ENCODE peak calls at places on chromosomes 2 and 18, in four cellular contexts. T is RWPE2, E is neuronal stem cell, O is GM23248. L is an unnamed sample.

GRCh38 chr18:56935531-56936040 is 211.3 kb upstream of the BOD1L2 start:
- DNase-seq in T (no peak), O (no peak), E (no peak), L (no peak)

GRCh38 chr2:195674491-195675226 is 17.6 kb downstream of the SLC39A10 start:
- DNase-seq in E (no peak), O (peak), T (no peak), L (no peak)

GRCh38 chr2:96895709-96896651 is 26.1 kb upstream of the SEMA4C start:
- DNase-seq in T (no peak), O (no peak), E (no peak), L (no peak)

GRCh38 chr2:202064206-202064880 is 8.7 kb upstream of the KIAA2012 start:
- DNase-seq in E (peak), O (peak), T (no peak), L (no peak)

GRCh38 chr18:9743200-9744016 is 35.3 kb downstream of the RAB31 start:
- DNase-seq in E (no peak), O (peak), T (peak), L (peak)

GRCh38 chr18:77056399-77057015 is 76.1 kb downstream of the MBP start:
- DNase-seq in T (no peak), E (no peak), O (peak), L (no peak)

GRCh38 chr2:1749489-1749748 is 5.1 kb upstream of the PXDN start:
- DNase-seq in O (no peak), T (peak), E (no peak), L (no peak)

GRCh38 chr2:232696609-232697058 is 497 bp upstream of the GIGYF2 start:
- DNase-seq in T (no peak), O (no peak), E (no peak), L (no peak)

GRCh38 chr2:150309681-150310080 is 177.8 kb downstream of the RND3 start:
- DNase-seq in O (no peak), T (no peak), E (no peak), L (no peak)

GRCh38 chr18:44712025-44712424 is 31.3 kb downstream of the SETBP1 start:
- DNase-seq in T (no peak), E (no peak), O (no peak), L (no peak)

GRCh38 chr2:54692556-54692955 is 30.9 kb upstream of the EML6 start:
- DNase-seq in T (no peak), E (no peak), O (no peak), L (no peak)

GRCh38 chr2:216495656-216496055 is 3.0 kb upstream of the RPL37A start:
- DNase-seq in O (peak), E (no peak), T (no peak), L (no peak)

GRCh38 chr2:74957886-74958276 is 562 bp upstream of the POLE4 start:
- DNase-seq in O (no peak), T (no peak), E (no peak), L (no peak)

GRCh38 chr18:7871560-7872456 is 304.7 kb downstream of the PTPRM start:
- DNase-seq in O (peak), T (no peak), E (no peak), L (no peak)

GRCh38 chr2:17821535-17822451 is 5.5 kb downstream of the MSGN1 start:
- DNase-seq in E (no peak), O (no peak), T (no peak), L (peak)

GRCh38 chr2:109369671-109370191 is 240.7 kb downstream of the SH3RF3 start:
- DNase-seq in O (no peak), T (peak), E (no peak), L (no peak)

GRCh38 chr2:231199219-231199618 is 788 bp downstream of the ARMC9 start:
- DNase-seq in T (no peak), E (no peak), O (peak), L (no peak)

GRCh38 chr2:159895258-159896209 is 97.5 kb upstream of the CD302 start:
- DNase-seq in E (no peak), T (no peak), O (peak), L (no peak)

GRCh38 chr2:53708988-53709387 is 58.6 kb upstream of the CHAC2 start:
- DNase-seq in O (no peak), E (no peak), T (no peak), L (no peak)

GRCh38 chr18:903703-904102 is 968 bp upstream of the ADCYAP1 start:
- DNase-seq in T (no peak), E (no peak), O (peak), L (peak)

GRCh38 chr2:236998250-236998649 is 87.4 kb upstream of the COPS8 start:
- DNase-seq in T (no peak), O (peak), E (no peak), L (no peak)

GRCh38 chr2:52113338-52113737 is 1081.4 kb upstream of the NRXN1 start:
- DNase-seq in T (no peak), E (no peak), O (no peak), L (no peak)

GRCh38 chr2:120314656-120315366 is 31.1 kb upstream of the INHBB start:
- DNase-seq in E (no peak), T (no peak), O (no peak), L (no peak)

GRCh38 chr2:159728645-159729044 is 16.3 kb downstream of the MARCHF7 start:
- DNase-seq in O (no peak), E (no peak), T (no peak), L (no peak)

GRCh38 chr2:73232471-73233153 is 427 bp downstream of the PRADC1 start:
- DNase-seq in O (peak), T (no peak), E (no peak), L (no peak)

GRCh38 chr2:40244251-40245010 is 207.5 kb downstream of the SLC8A1 start:
- DNase-seq in T (no peak), E (peak), O (peak), L (peak)

GRCh38 chr18:46433121-46433826 is 223.7 kb downstream of the LOXHD1 start:
- DNase-seq in O (no peak), E (no peak), T (no peak), L (no peak)

GRCh38 chr2:239329972-239330572 is 70.7 kb downstream of the HDAC4 start:
- DNase-seq in E (no peak), O (no peak), T (no peak), L (no peak)

GRCh38 chr2:209473930-209474419 is 50.1 kb downstream of the MAP2 start:
- DNase-seq in O (peak), T (no peak), E (no peak), L (no peak)

GRCh38 chr2:221465776-221466175 is 106.3 kb downstream of the EPHA4 start:
- DNase-seq in O (no peak), T (no peak), E (no peak), L (no peak)